ENCODE peak calls at places on chromosome 22, in ten cellular contexts. A, Z, N, P, S, F, L, H, I and U are unnamed samples.

GRCh38 chr22:43226368-43226979 is 39.5 kb upstream of the TTLL12 start:
- DNase-seq in A (no peak), Z (no peak), N (no peak), P (no peak), S (no peak), F (no peak), L (no peak), H (no peak), I (no peak), U (no peak)

GRCh38 chr22:37529652-37530345 is 10.6 kb upstream of the CARD10 start:
- DNase-seq in A (no peak), Z (no peak), N (no peak), P (peak), S (no peak), F (peak), L (no peak), H (no peak), I (no peak), U (no peak)

GRCh38 chr22:30202531-30203006 is 44.0 kb downstream of the LIF start:
- DNase-seq in A (peak), Z (no peak), N (no peak), P (peak), S (no peak), F (no peak), L (no peak), H (no peak), I (no peak), U (no peak)

GRCh38 chr22:48367731-48368130 is 1459.9 kb downstream of the BRD1 start:
- DNase-seq in A (no peak), Z (no peak), N (no peak), P (no peak), S (no peak), F (no peak), L (no peak), H (no peak), I (no peak), U (no peak)

GRCh38 chr22:19495562-19496323 is 16.0 kb downstream of the CDC45 start:
- DNase-seq in A (peak), Z (no peak), N (no peak), P (no peak), S (no peak), F (no peak), L (no peak), H (peak), I (no peak), U (no peak)

GRCh38 chr22:24510694-24511625 is 15.8 kb downstream of the UPB1 start:
- DNase-seq in A (peak), Z (no peak), N (no peak), P (no peak), S (no peak), F (no peak), L (no peak), H (peak), I (no peak), U (no peak)

GRCh38 chr22:32202539-32203180 is 2.2 kb downstream of the RFPL2 start:
- DNase-seq in A (peak), Z (peak), N (peak), P (peak), S (peak), F (peak), L (peak), H (peak), I (peak), U (no peak)

GRCh38 chr22:35766654-35767580 is 49.2 kb downstream of the APOL5 start:
- DNase-seq in A (peak), Z (no peak), N (no peak), P (no peak), S (no peak), F (no peak), L (no peak), H (no peak), I (no peak), U (no peak)

GRCh38 chr22:29030618-29031235 is 30.9 kb downstream of the C22orf31 start:
- DNase-seq in A (peak), Z (peak), N (no peak), P (peak), S (no peak), F (peak), L (peak), H (peak), I (peak), U (no peak)

GRCh38 chr22:27801197-27801615 is 350 bp downstream of the MN1 start:
- DNase-seq in A (peak), Z (no peak), N (no peak), P (peak), S (no peak), F (peak), L (peak), H (peak), I (peak), U (peak)

GRCh38 chr22:20889025-20889704 is 28.0 kb upstream of the CRKL start:
- DNase-seq in A (no peak), Z (no peak), N (no peak), P (no peak), S (no peak), F (no peak), L (no peak), H (no peak), I (no peak), U (no peak)

GRCh38 chr22:43883012-43883661 is 8.7 kb downstream of the PNPLA5 start:
- DNase-seq in A (peak), Z (no peak), N (peak), P (peak), S (no peak), F (no peak), L (peak), H (peak), I (peak), U (no peak)

GRCh38 chr22:48923165-48923875 is 904.4 kb downstream of the BRD1 start:
- DNase-seq in A (no peak), Z (no peak), N (no peak), P (no peak), S (no peak), F (no peak), L (no peak), H (no peak), I (no peak), U (no peak)

GRCh38 chr22:40107244-40107643 is 70.5 kb upstream of the TNRC6B start:
- DNase-seq in A (peak), Z (no peak), N (no peak), P (no peak), S (no peak), F (no peak), L (no peak), H (no peak), I (no peak), U (no peak)

GRCh38 chr22:24178502-24179440 is 2.5 kb upstream of the SUSD2 start:
- DNase-seq in A (peak), Z (no peak), N (no peak), P (no peak), S (no peak), F (peak), L (no peak), H (no peak), I (peak), U (no peak)

GRCh38 chr22:20948450-20948849 is 18.6 kb upstream of the AIFM3 start:
- DNase-seq in A (no peak), Z (no peak), N (no peak), P (peak), S (no peak), F (no peak), L (no peak), H (no peak), I (no peak), U (no peak)

GRCh38 chr22:50530857-50531545 is 1.2 kb upstream of the TYMP start:
- DNase-seq in A (peak), Z (peak), N (peak), P (peak), S (no peak), F (peak), L (peak), H (peak), I (no peak), U (peak)

GRCh38 chr22:20497426-20497825 is 1.8 kb upstream of the KLHL22 start:
- DNase-seq in A (no peak), Z (no peak), N (no peak), P (no peak), S (no peak), F (no peak), L (no peak), H (no peak), I (no peak), U (no peak)

GRCh38 chr22:46750530-46750800 is 12.0 kb upstream of the TBC1D22A start:
- DNase-seq in A (no peak), Z (no peak), N (no peak), P (no peak), S (no peak), F (no peak), L (no peak), H (no peak), I (no peak), U (no peak)

GRCh38 chr22:22245256-22245909 is 797 bp downstream of the VPREB1 start:
- DNase-seq in A (no peak), Z (no peak), N (no peak), P (no peak), S (no peak), F (no peak), L (no peak), H (no peak), I (no peak), U (no peak)

GRCh38 chr22:18977824-18978425 is 41.8 kb upstream of the PRODH start:
- DNase-seq in A (no peak), Z (no peak), N (no peak), P (no peak), S (no peak), F (no peak), L (peak), H (no peak), I (no peak), U (no peak)

GRCh38 chr22:20940178-20940790 is 23.1 kb downstream of the CRKL start:
- DNase-seq in A (no peak), Z (no peak), N (no peak), P (no peak), S (no peak), F (no peak), L (no peak), H (no peak), I (no peak), U (no peak)

GRCh38 chr22:27105142-27106025 is 448.0 kb downstream of the MIAT start:
- DNase-seq in A (peak), Z (peak), N (no peak), P (no peak), S (no peak), F (no peak), L (peak), H (peak), I (no peak), U (no peak)

GRCh38 chr22:27185903-27186302 is 528.5 kb downstream of the MIAT start:
- DNase-seq in A (no peak), Z (no peak), N (no peak), P (no peak), S (no peak), F (no peak), L (no peak), H (no peak), I (no peak), U (no peak)